ENCODE peak calls at places on chromosomes 16 and 17, in eight cellular contexts. K is fibroblast of mammary gland, H is breast epithelium, X is testis, V is heart right ventricle, C is NB4, A is psoas muscle, M is lung. E is an unnamed sample.

GRCh38 chr17:66466933-66467367 is 164.5 kb downstream of the PRKCA start:
- DNase-seq in A (peak; percentile 34), X (no peak), H (no peak), C (peak; percentile 72), M (peak; percentile 47), V (no peak), K (peak; percentile 99), E (peak; percentile 38)

GRCh38 chr16:69669577-69669976 is 56.8 kb downstream of the NQO1 start:
- DNase-seq in K (peak; percentile 11), C (no peak), A (no peak), V (no peak), M (no peak), H (no peak), X (no peak), E (no peak)

GRCh38 chr16:4358831-4359561 is 7.9 kb upstream of the PAM16 start:
- DNase-seq in X (peak; percentile 71), H (peak; percentile 70), A (peak; percentile 78), C (peak; percentile 64), M (peak; percentile 69), K (no peak), V (peak; percentile 58), E (peak; percentile 58)

GRCh38 chr17:2067559-2067958 is 12.7 kb downstream of the HIC1 start:
- DNase-seq in C (no peak), V (no peak), K (peak; percentile 84), M (no peak), A (peak; percentile 39), H (no peak), X (no peak), E (peak; percentile 79)

GRCh38 chr17:50659220-50659619 is 24.5 kb downstream of the ABCC3 start:
- DNase-seq in C (no peak), M (no peak), X (no peak), H (no peak), K (no peak), V (no peak), A (no peak), E (no peak)

GRCh38 chr16:74143171-74143570 is 153.4 kb upstream of the PSMD7 start:
- DNase-seq in K (no peak), X (no peak), C (no peak), H (no peak), M (no peak), A (no peak), V (no peak), E (no peak)

GRCh38 chr16:75017670-75018525 is 19.1 kb downstream of the ZNRF1 start:
- DNase-seq in H (no peak), V (no peak), M (no peak), C (no peak), K (no peak), X (no peak), A (no peak), E (no peak)

GRCh38 chr17:4499431-4500187 is 928 bp downstream of the SPNS2 start:
- DNase-seq in V (peak; percentile 42), A (no peak), H (no peak), X (no peak), M (no peak), K (no peak), C (peak; percentile 84), E (no peak)

GRCh38 chr17:15431766-15432165 is 35.7 kb downstream of the CDRT4 start:
- DNase-seq in M (no peak), K (no peak), C (no peak), H (no peak), X (no peak), A (peak; percentile 64), V (no peak), E (no peak)

GRCh38 chr16:86751081-86752030 is 173.0 kb downstream of the FOXL1 start:
- DNase-seq in A (no peak), M (no peak), V (no peak), H (no peak), X (no peak), K (peak; percentile 94), C (peak; percentile 27), E (no peak)

GRCh38 chr16:16042076-16042475 is 92.7 kb downstream of the ABCC1 start:
- DNase-seq in C (no peak), X (peak; percentile 86), M (peak; percentile 39), V (peak; percentile 60), A (no peak), K (peak; percentile 70), H (no peak), E (peak; percentile 95)

GRCh38 chr17:71959129-71959528 is 161.7 kb upstream of the SOX9 start:
- DNase-seq in H (no peak), C (peak; percentile 6), V (no peak), A (no peak), X (no peak), K (peak; percentile 20), M (no peak), E (no peak)

GRCh38 chr17:29027521-29027920 is 15.4 kb upstream of the PIPOX start:
- DNase-seq in X (no peak), C (no peak), K (no peak), V (no peak), H (no peak), M (no peak), A (no peak), E (no peak)

GRCh38 chr17:73956595-73957465 is 246.6 kb upstream of the RPL38 start:
- DNase-seq in H (no peak), A (no peak), K (peak; percentile 51), C (peak; percentile 68), X (peak; percentile 84), V (peak; percentile 17), M (peak; percentile 40), E (peak; percentile 80)

GRCh38 chr17:12089809-12090384 is 69.2 kb downstream of the MAP2K4 start:
- DNase-seq in H (no peak), M (no peak), V (no peak), X (no peak), A (no peak), K (peak; percentile 65), C (peak; percentile 3), E (peak; percentile 28)

GRCh38 chr16:68300736-68301459 is 9.8 kb downstream of the SLC7A6OS start:
- DNase-seq in K (no peak), V (no peak), M (no peak), A (no peak), C (no peak), H (no peak), X (no peak), E (peak; percentile 53)

GRCh38 chr16:85507342-85507741 is 105.8 kb upstream of the GSE1 start:
- DNase-seq in C (no peak), H (no peak), V (no peak), M (no peak), X (no peak), K (no peak), A (no peak), E (no peak)

GRCh38 chr17:18960241-18960665 is 8.3 kb downstream of the SLC5A10 start:
- DNase-seq in V (no peak), C (no peak), M (no peak), H (no peak), X (no peak), K (no peak), A (no peak), E (no peak)

GRCh38 chr16:14378131-14378551 is 251.9 kb downstream of the PARN start:
- DNase-seq in K (peak; percentile 93), M (no peak), X (no peak), H (no peak), C (no peak), A (no peak), V (no peak), E (peak; percentile 47)

GRCh38 chr16:31246296-31246695 is 13.5 kb upstream of the ITGAM start:
- DNase-seq in V (no peak), M (no peak), A (no peak), X (no peak), K (no peak), H (no peak), C (no peak), E (no peak)

GRCh38 chr17:63821809-63822208 is 5.4 kb upstream of the PSMC5 start:
- DNase-seq in X (no peak), M (no peak), K (no peak), H (no peak), C (no peak), A (no peak), V (no peak), E (no peak)

GRCh38 chr17:76955191-76955590 is 87.0 kb downstream of the MGAT5B start:
- DNase-seq in H (no peak), V (no peak), K (no peak), A (no peak), C (no peak), M (no peak), X (no peak), E (no peak)

GRCh38 chr17:9204026-9204425 is 182.7 kb downstream of the NTN1 start:
- DNase-seq in H (no peak), V (no peak), M (no peak), C (no peak), X (no peak), K (no peak), A (no peak), E (no peak)

GRCh38 chr17:82239926-82240505 is 11.2 kb downstream of the SLC16A3 start:
- DNase-seq in K (no peak), X (peak; percentile 86), V (no peak), M (no peak), A (peak; percentile 37), H (no peak), C (no peak), E (no peak)
- TF ChIP-seq CTCF in K (no peak), X (no peak), V (no peak), M (no peak), A (no peak), H (no peak), C (no peak), E (no peak)

GRCh38 chr17:81978901-81979298 is 1.5 kb downstream of the ASPSCR1 start:
- DNase-seq in A (no peak), H (no peak), V (no peak), X (no peak), M (no peak), K (no peak), C (no peak), E (no peak)
- H3K4me3 ChIP-seq in A (peak overlapping the region; percentile 78), H (no peak overlapping the region), V (peak overlapping the region; percentile 74), X (no peak overlapping the region), M (no peak overlapping the region), K (no peak overlapping the region), C (no peak overlapping the region), E (no peak overlapping the region)

DNA sequence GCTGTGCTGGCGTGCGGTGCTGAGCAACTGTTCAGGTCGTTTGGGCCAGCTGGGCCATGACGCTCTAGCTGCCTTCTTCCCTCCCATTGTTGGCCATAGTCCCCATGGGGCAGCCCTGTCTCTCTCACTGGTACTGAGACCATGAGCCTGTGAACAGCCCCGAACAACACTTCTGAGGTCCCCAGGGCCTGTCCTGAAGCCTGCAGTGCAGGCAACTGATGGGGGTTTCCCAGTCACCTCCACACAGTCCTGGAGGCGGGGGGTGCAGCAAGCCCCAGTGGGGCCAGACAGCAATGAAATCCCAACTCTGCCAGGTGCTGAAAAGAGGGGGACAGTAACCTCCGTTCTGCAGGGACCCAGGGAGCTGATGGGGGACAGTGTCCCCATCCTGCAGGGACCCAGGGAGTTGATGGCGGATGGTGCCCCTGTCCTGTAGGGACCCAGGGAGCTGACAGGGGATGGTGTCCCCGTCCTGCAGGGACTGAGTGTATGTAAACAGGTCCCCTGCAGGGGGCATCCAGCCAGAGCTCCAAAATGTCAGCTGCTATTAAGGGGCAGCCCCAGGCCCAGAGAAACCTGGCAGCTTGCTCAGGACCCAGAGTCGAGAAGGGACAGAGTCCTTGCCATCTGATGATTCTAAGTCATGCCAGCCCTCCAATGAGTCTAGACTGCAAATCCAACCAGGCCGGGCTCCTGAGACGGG is 30.4 kb downstream of the ENGASE start:
- DNase-seq in A (no peak), H (no peak), K (no peak), C (peak; percentile 22), X (no peak), V (no peak), M (no peak), E (no peak)
- TF ChIP-seq CTCF in A (no peak), H (no peak), K (no peak), C (peak; percentile 27), X (no peak), V (no peak), M (no peak), E (no peak)

GRCh38 chr16:50334106-50334975 is 34.4 kb downstream of the BRD7 start:
- DNase-seq in V (no peak), H (no peak), A (no peak), M (no peak), X (no peak), K (no peak), C (no peak), E (no peak)
- H3K4me3 ChIP-seq in V (no peak overlapping the region), H (no peak overlapping the region), A (no peak overlapping the region), M (no peak overlapping the region), X (no peak overlapping the region), K (no peak overlapping the region), C (no peak overlapping the region), E (no peak overlapping the region)